ENCODE peak calls at places on chromosomes 3 and 15, in seven cellular contexts. M is fibroblast of gingiva; U is pulmonary artery endothelial cell; W is GM04504; F is endothelial cell; P is aorta; L is activated naive CD4-positive, alpha-beta T cell. N is an unnamed sample.

GRCh38 chr3:12982619-12983101 is 90.6 kb downstream of the IQSEC1 start:
- DNase-seq in P (no peak), M (no peak), W (no peak), F (no peak), U (no peak), L (no peak), N (no peak)

GRCh38 chr3:126546013-126546412 is 12.7 kb downstream of the C3orf22 start:
- DNase-seq in W (no peak), M (no peak), P (no peak), L (no peak), U (no peak), F (no peak), N (no peak)

GRCh38 chr15:58608129-58608590 is 141.3 kb downstream of the ADAM10 start:
- DNase-seq in W (no peak), M (peak), U (no peak), P (no peak), L (no peak), F (no peak), N (no peak)

GRCh38 chr3:160403028-160403545 is 3.6 kb downstream of the SMC4 start:
- DNase-seq in L (no peak), F (no peak), W (no peak), P (no peak), U (no peak), M (no peak), N (no peak)

GRCh38 chr3:149459491-149460057 is 14.9 kb upstream of the TM4SF4 start:
- DNase-seq in W (no peak), F (no peak), U (no peak), L (no peak), M (no peak), P (no peak), N (no peak)

GRCh38 chr3:94460914-94461313 is 398.1 kb downstream of the NSUN3 start:
- DNase-seq in F (no peak), W (no peak), P (no peak), U (no peak), L (no peak), M (no peak), N (no peak)

GRCh38 chr3:49781415-49782199 is 4.7 kb downstream of the IP6K1 start:
- DNase-seq in L (no peak), U (no peak), F (no peak), W (no peak), M (no peak), P (no peak), N (no peak)

GRCh38 chr3:107598926-107599754 is 76.4 kb downstream of the BBX start:
- DNase-seq in U (no peak), P (peak), W (no peak), F (peak), L (no peak), M (peak), N (peak)

GRCh38 chr15:26757156-26757555 is 15.7 kb downstream of the GABRB3 start:
- DNase-seq in U (no peak), P (no peak), F (no peak), W (no peak), M (no peak), L (no peak), N (no peak)

GRCh38 chr15:57727031-57727430 is 20.5 kb downstream of the POLR2M start:
- DNase-seq in L (no peak), W (no peak), M (peak), U (no peak), P (no peak), F (no peak), N (no peak)

GRCh38 chr15:61186905-61187865 is 41.9 kb downstream of the RORA start:
- DNase-seq in M (no peak), P (no peak), F (no peak), W (no peak), U (no peak), L (no peak), N (no peak)

GRCh38 chr15:74821091-74821789 is 5.2 kb upstream of the CPLX3 start:
- DNase-seq in M (no peak), L (no peak), F (no peak), U (no peak), P (no peak), W (no peak), N (no peak)

GRCh38 chr3:115512565-115513410 is 110.5 kb upstream of the GAP43 start:
- DNase-seq in U (no peak), M (peak), F (peak), L (no peak), W (no peak), P (peak), N (peak)

GRCh38 chr3:31165399-31165860 is 271.0 kb upstream of the GADL1 start:
- DNase-seq in P (no peak), U (peak), W (no peak), M (no peak), F (no peak), L (no peak), N (no peak)

GRCh38 chr15:69607101-69607500 is 154.5 kb downstream of the RPLP1 start:
- DNase-seq in F (no peak), L (no peak), P (peak), M (peak), W (peak), U (no peak), N (no peak)

GRCh38 chr3:197345381-197345780 is 47.0 kb upstream of the DLG1 start:
- DNase-seq in U (no peak), L (no peak), F (no peak), M (no peak), W (no peak), P (no peak), N (no peak)

GRCh38 chr3:143119009-143119914 is at the start of gene CHST2:
- DNase-seq in M (peak), F (peak), W (peak), P (peak), L (peak), U (peak), N (peak)

GRCh38 chr3:10474439-10474723 is 31.0 kb downstream of the ATP2B2 start:
- DNase-seq in U (no peak), W (no peak), M (no peak), P (no peak), L (no peak), F (no peak), N (no peak)

GRCh38 chr15:85751731-85752421 is 42.8 kb downstream of the KLHL25 start:
- DNase-seq in W (no peak), U (no peak), L (no peak), M (no peak), F (no peak), P (no peak), N (peak)

GRCh38 chr3:168996622-168997021 is 666.9 kb downstream of the MECOM start:
- DNase-seq in M (no peak), P (no peak), F (no peak), W (no peak), L (no peak), U (no peak), N (no peak)

GRCh38 chr3:138850151-138850550 is 15.4 kb upstream of the PIK3CB start:
- DNase-seq in W (no peak), U (no peak), F (no peak), P (no peak), L (no peak), M (peak), N (no peak)

GRCh38 chr15:31480356-31481058 is 153.9 kb downstream of the KLF13 start:
- DNase-seq in L (no peak), W (no peak), F (no peak), U (no peak), P (no peak), M (no peak), N (no peak)

GRCh38 chr15:69253156-69253555 is 45.6 kb upstream of the PAQR5 start:
- DNase-seq in L (no peak), W (no peak), P (peak), M (peak), U (peak), F (no peak), N (no peak)

GRCh38 chr3:114112696-114113095 is 56.2 kb downstream of the QTRT2 start:
- DNase-seq in L (no peak), W (no peak), P (no peak), U (no peak), F (no peak), M (peak), N (no peak)

GRCh38 chr3:129063841-129064482 is 3.4 kb downstream of the GP9 start:
- DNase-seq in U (no peak), L (no peak), W (no peak), F (no peak), P (no peak), M (no peak), N (no peak)

GRCh38 chr3:162897286-162897685 is 1400.7 kb downstream of the OTOL1 start:
- DNase-seq in U (no peak), P (no peak), W (no peak), M (no peak), F (no peak), L (no peak), N (no peak)

GRCh38 chr3:13115991-13116390 is 42.8 kb upstream of the IQSEC1 start:
- DNase-seq in F (no peak), P (no peak), W (no peak), U (no peak), L (no peak), M (no peak), N (no peak)

GRCh38 chr3:105140899-105141367 is 225.8 kb upstream of the ALCAM start:
- DNase-seq in W (no peak), P (no peak), L (no peak), U (no peak), F (no peak), M (peak), N (no peak)

GRCh38 chr3:194840661-194841514 is 155.2 kb downstream of the FAM43A start:
- DNase-seq in M (no peak), L (no peak), W (no peak), F (no peak), P (no peak), U (peak), N (no peak)

GRCh38 chr3:32495609-32496008 is 7.0 kb downstream of the CMTM6 start:
- DNase-seq in L (no peak), P (no peak), W (no peak), M (no peak), F (no peak), U (no peak), N (no peak)